ENCODE peak calls at places on chromosomes 4 and X, in seven cellular contexts. P is ureter; N is EH; F is brain microvascular endothelial cell; C is mucosa of descending colon; V is CD4-positive, CD25-positive, alpha-beta regulatory T cell; Q is HCT116. I is an unnamed sample.

GRCh38 chrX:72566448-72566847 is 6.2 kb downstream of the HDAC8 start:
- DNase-seq in V (no peak), Q (no peak), C (no peak), F (no peak), N (no peak), P (no peak), I (no peak)

GRCh38 chrX:134236690-134237362 is at the start of gene CCDC160:
- DNase-seq in N (peak), Q (peak), V (no peak), F (peak), C (peak), P (no peak), I (no peak)

GRCh38 chr4:188992706-188993105 is 853.5 kb downstream of the TRIML1 start:
- DNase-seq in F (no peak), V (no peak), C (no peak), Q (no peak), N (no peak), P (no peak), I (no peak)

GRCh38 chr4:112817933-112818921 is 181.3 kb downstream of the LARP7 start:
- DNase-seq in C (peak), P (peak), V (peak), Q (peak), N (peak), F (peak), I (peak)

GRCh38 chr4:71663780-71664179 is 120.1 kb downstream of the GC start:
- DNase-seq in C (no peak), N (no peak), P (no peak), F (no peak), V (no peak), Q (no peak), I (no peak)

GRCh38 chr4:15010038-15010585 is 7.8 kb downstream of the CPEB2 start:
- DNase-seq in F (no peak), V (no peak), P (no peak), C (no peak), N (no peak), Q (no peak), I (no peak)

GRCh38 chr4:111957131-111957530 is 188.1 kb upstream of the FAM241A start:
- DNase-seq in F (no peak), Q (no peak), P (no peak), N (no peak), C (no peak), V (no peak), I (no peak)

GRCh38 chrX:106897259-106897658 is 5.9 kb downstream of the RIPPLY1 start:
- DNase-seq in P (no peak), Q (no peak), C (no peak), N (peak), V (no peak), F (peak), I (no peak)

GRCh38 chr4:145130788-145131398 is 32.8 kb downstream of the ABCE1 start:
- DNase-seq in Q (no peak), F (peak), N (peak), V (peak), P (no peak), C (no peak), I (peak)

GRCh38 chrX:119870626-119871131 is 854 bp downstream of the RNF113A start:
- DNase-seq in N (peak), V (peak), Q (no peak), P (no peak), F (peak), C (peak), I (no peak)

GRCh38 chrX:107736781-107737531 is 38.6 kb downstream of the TSC22D3 start:
- DNase-seq in Q (no peak), N (no peak), C (no peak), V (no peak), P (no peak), F (no peak), I (no peak)

GRCh38 chr4:36348403-36348938 is 67.1 kb downstream of the DTHD1 start:
- DNase-seq in C (no peak), V (peak), F (no peak), Q (no peak), N (no peak), P (no peak), I (no peak)

GRCh38 chrX:153924149-153924861 is 1.8 kb downstream of the ARHGAP4 start:
- DNase-seq in Q (no peak), P (no peak), F (no peak), C (no peak), N (peak), V (peak), I (no peak)

GRCh38 chr4:169795585-169795984 is 37.8 kb upstream of the HPF1 start:
- DNase-seq in Q (no peak), C (no peak), F (no peak), P (no peak), N (peak), V (no peak), I (peak)

GRCh38 chr4:149911371-149911770 is 95.7 kb upstream of the IQCM start:
- DNase-seq in Q (no peak), C (no peak), V (no peak), F (no peak), P (no peak), N (no peak), I (no peak)

GRCh38 chrX:10022580-10023245 is 55.6 kb downstream of the CLDN34 start:
- DNase-seq in F (peak), Q (no peak), P (no peak), V (no peak), C (no peak), N (peak), I (no peak)

GRCh38 chr4:1058997-1059665 is 47.7 kb downstream of the FGFRL1 start:
- DNase-seq in V (no peak), C (no peak), N (no peak), P (no peak), F (no peak), Q (no peak), I (no peak)

GRCh38 chrX:85897376-85898110 is 149.8 kb downstream of the CHM start:
- DNase-seq in Q (no peak), C (no peak), N (no peak), V (no peak), P (no peak), F (no peak), I (no peak)

GRCh38 chrX:139224953-139225665 is 305.4 kb upstream of the F9 start:
- DNase-seq in C (no peak), Q (no peak), V (no peak), N (no peak), P (no peak), F (no peak), I (no peak)

GRCh38 chr4:54359919-54360650 is 131.0 kb downstream of the PDGFRA start:
- DNase-seq in P (no peak), N (no peak), Q (no peak), V (no peak), C (no peak), F (no peak), I (no peak)

GRCh38 chr4:113436360-113436759 is 325.2 kb downstream of the CAMK2D start:
- DNase-seq in V (peak), F (peak), N (peak), P (no peak), Q (no peak), C (no peak), I (no peak)

GRCh38 chrX:110915120-110915519 is 119.5 kb upstream of the CHRDL1 start:
- DNase-seq in V (no peak), N (peak), C (no peak), Q (no peak), P (no peak), F (no peak), I (peak)

GRCh38 chr4:92035666-92036065 is 268.1 kb upstream of the GRID2 start:
- DNase-seq in V (no peak), C (no peak), P (no peak), Q (no peak), N (no peak), F (no peak), I (no peak)

GRCh38 chrX:136047001-136047642 is 61.9 kb downstream of the SLC9A6 start:
- DNase-seq in P (no peak), Q (no peak), N (peak), C (no peak), V (no peak), F (no peak), I (no peak)

GRCh38 chrX:40759374-40759773 is 24.0 kb upstream of the MED14 start:
- DNase-seq in Q (no peak), P (no peak), C (no peak), V (no peak), F (no peak), N (no peak), I (no peak)

GRCh38 chr4:80138556-80139538 is 58.5 kb upstream of the PRDM8 start:
- DNase-seq in C (no peak), F (peak), V (peak), N (peak), P (no peak), Q (no peak), I (peak)

GRCh38 chrX:153633048-153633447 is 14.0 kb upstream of the DUSP9 start:
- DNase-seq in Q (no peak), N (no peak), V (no peak), F (no peak), C (no peak), P (no peak), I (no peak)

GRCh38 chr4:80173387-80173786 is 23.9 kb upstream of the PRDM8 start:
- DNase-seq in N (peak), C (no peak), F (peak), V (peak), Q (no peak), P (no peak), I (peak)

GRCh38 chr4:27316176-27316575 is 455.5 kb downstream of the STIM2 start:
- DNase-seq in V (no peak), N (no peak), Q (no peak), P (no peak), F (no peak), C (peak), I (no peak)

GRCh38 chr4:107060388-107060787 is 24.3 kb upstream of the DKK2 start:
- DNase-seq in C (no peak), P (no peak), N (peak), F (no peak), Q (no peak), V (no peak), I (no peak)

GRCh38 chr4:61319156-61319555 is 119.0 kb downstream of the ADGRL3 start:
- DNase-seq in P (no peak), V (no peak), N (no peak), C (no peak), Q (no peak), F (no peak), I (no peak)